ENCODE peak calls at places on chromosome 2, in ten cellular contexts. Y, I, Q, E, L, W, O, B, J and X are unnamed samples.

GRCh38 chr2:7045601-7046590 is 128.7 kb downstream of the RNF144A start:
- DNase-seq in Y (no peak), I (no peak), Q (no peak), E (peak), L (no peak), W (no peak), O (no peak), B (no peak), J (no peak), X (no peak)

GRCh38 chr2:216956820-216957493 is 97.1 kb upstream of the TNP1 start:
- DNase-seq in Y (no peak), I (no peak), Q (peak), E (no peak), L (no peak), W (no peak), O (no peak), B (no peak), J (no peak), X (no peak)

GRCh38 chr2:37415128-37415817 is 70.8 kb downstream of the QPCT start:
- DNase-seq in Y (no peak), I (no peak), Q (peak), E (peak), L (no peak), W (peak), O (no peak), B (no peak), J (no peak), X (no peak)

GRCh38 chr2:23381084-23381483 is 3.9 kb upstream of the KLHL29 start:
- DNase-seq in Y (no peak), I (no peak), Q (peak), E (no peak), L (no peak), W (peak), O (no peak), B (no peak), J (peak), X (peak)

GRCh38 chr2:47784349-47784851 is 1.5 kb downstream of the MSH6 start:
- DNase-seq in Y (no peak), I (no peak), Q (no peak), E (no peak), L (no peak), W (no peak), O (no peak), B (no peak), J (no peak), X (no peak)

GRCh38 chr2:46690825-46691224 is 211.5 kb downstream of the TMEM247 start:
- DNase-seq in Y (no peak), I (no peak), Q (peak), E (no peak), L (no peak), W (no peak), O (no peak), B (no peak), J (no peak), X (peak)

GRCh38 chr2:45184606-45185005 is 175.4 kb upstream of the SIX2 start:
- DNase-seq in Y (no peak), I (no peak), Q (peak), E (no peak), L (no peak), W (no peak), O (no peak), B (no peak), J (no peak), X (no peak)

GRCh38 chr2:47695800-47696477 is 87.0 kb upstream of the MSH6 start:
- DNase-seq in Y (no peak), I (no peak), Q (no peak), E (no peak), L (no peak), W (no peak), O (no peak), B (no peak), J (no peak), X (no peak)

GRCh38 chr2:57515366-57515765 is 531.2 kb upstream of the VRK2 start:
- DNase-seq in Y (no peak), I (no peak), Q (no peak), E (no peak), L (no peak), W (no peak), O (no peak), B (no peak), J (no peak), X (no peak)

GRCh38 chr2:100114011-100114433 is 28.4 kb downstream of the AFF3 start:
- DNase-seq in Y (no peak), I (no peak), Q (no peak), E (peak), L (peak), W (peak), O (no peak), B (no peak), J (no peak), X (no peak)

GRCh38 chr2:182509-183122 is 81.2 kb downstream of the SH3YL1 start:
- DNase-seq in Y (no peak), I (no peak), Q (no peak), E (peak), L (no peak), W (no peak), O (no peak), B (no peak), J (no peak), X (no peak)

GRCh38 chr2:177983183-177983788 is 89.3 kb downstream of the PDE11A start:
- DNase-seq in Y (no peak), I (no peak), Q (peak), E (peak), L (peak), W (peak), O (no peak), B (peak), J (no peak), X (peak)

GRCh38 chr2:151162185-151162584 is 99.5 kb downstream of the RBM43 start:
- DNase-seq in Y (no peak), I (no peak), Q (peak), E (peak), L (no peak), W (no peak), O (no peak), B (no peak), J (no peak), X (no peak)

GRCh38 chr2:25685030-25685429 is 11.7 kb upstream of the DTNB start:
- DNase-seq in Y (no peak), I (no peak), Q (no peak), E (no peak), L (no peak), W (no peak), O (no peak), B (no peak), J (no peak), X (no peak)

GRCh38 chr2:71813801-71814470 is 333.7 kb downstream of the CYP26B1 start:
- DNase-seq in Y (no peak), I (no peak), Q (peak), E (no peak), L (no peak), W (no peak), O (no peak), B (no peak), J (no peak), X (no peak)

GRCh38 chr2:45469314-45470099 is 141.6 kb downstream of the SRBD1 start:
- DNase-seq in Y (no peak), I (no peak), Q (no peak), E (no peak), L (no peak), W (peak), O (no peak), B (no peak), J (no peak), X (no peak)

GRCh38 chr2:21453728-21454127 is 330.0 kb downstream of the TDRD15 start:
- DNase-seq in Y (no peak), I (no peak), Q (no peak), E (no peak), L (no peak), W (no peak), O (no peak), B (no peak), J (no peak), X (no peak)

GRCh38 chr2:44479127-44479887 is 117.6 kb downstream of the CAMKMT start:
- DNase-seq in Y (no peak), I (no peak), Q (peak), E (peak), L (peak), W (peak), O (peak), B (peak), J (no peak), X (peak)

GRCh38 chr2:109690822-109691541 is 76.8 kb downstream of the SOWAHC start:
- DNase-seq in Y (no peak), I (no peak), Q (no peak), E (no peak), L (no peak), W (no peak), O (no peak), B (no peak), J (no peak), X (no peak)

GRCh38 chr2:182463760-182464159 is 36.9 kb upstream of the PDE1A start:
- DNase-seq in Y (no peak), I (no peak), Q (no peak), E (no peak), L (no peak), W (no peak), O (no peak), B (no peak), J (no peak), X (no peak)

GRCh38 chr2:84443477-84443876 is 15.6 kb downstream of the SUCLG1 start:
- DNase-seq in Y (no peak), I (no peak), Q (no peak), E (no peak), L (no peak), W (no peak), O (no peak), B (no peak), J (no peak), X (no peak)

GRCh38 chr2:20398956-20399567 is 47.8 kb upstream of the RHOB start:
- DNase-seq in Y (no peak), I (no peak), Q (peak), E (no peak), L (no peak), W (no peak), O (no peak), B (no peak), J (no peak), X (no peak)

GRCh38 chr2:46570396-46570795 is 91.0 kb downstream of the TMEM247 start:
- DNase-seq in Y (no peak), I (no peak), Q (no peak), E (no peak), L (no peak), W (peak), O (no peak), B (no peak), J (no peak), X (no peak)

GRCh38 chr2:9256570-9257043 is 50.0 kb downstream of the ASAP2 start:
- DNase-seq in Y (no peak), I (no peak), Q (peak), E (no peak), L (no peak), W (no peak), O (no peak), B (no peak), J (no peak), X (no peak)

GRCh38 chr2:128467321-128467901 is 148.7 kb upstream of the HS6ST1 start:
- DNase-seq in Y (no peak), I (no peak), Q (peak), E (no peak), L (no peak), W (no peak), O (no peak), B (no peak), J (no peak), X (no peak)

GRCh38 chr2:119223521-119224390 is at the start of gene STEAP3:
- DNase-seq in Y (no peak), I (no peak), Q (peak), E (peak), L (peak), W (peak), O (no peak), B (peak), J (peak), X (peak)

GRCh38 chr2:30287190-30287589 is 55.9 kb downstream of the LBH start:
- DNase-seq in Y (no peak), I (no peak), Q (no peak), E (no peak), L (no peak), W (peak), O (no peak), B (no peak), J (no peak), X (no peak)